ENCODE peak calls at places on chromosome 21, in nine cellular contexts. One of them, this sample, is unnamed.

GRCh38 chr21:16425297-16425696 is 695.5 kb downstream of the USP25 start:
- DNase-seq in CD8-positive, alpha-beta T cell: no peak
- DNase-seq in OCI-LY7: no peak
- DNase-seq in SK-N-SH: no peak
- DNase-seq in Karpas-422: no peak
- DNase-seq in prostate gland: no peak
- DNase-seq in neural progenitor cell: no peak
- DNase-seq in right cardiac atrium: no peak
- DNase-seq in transverse colon: no peak
- DNase-seq in this sample: no peak

GRCh38 chr21:25313891-25314646 is 293.2 kb downstream of the MRPL39 start:
- DNase-seq in CD8-positive, alpha-beta T cell: no peak
- DNase-seq in OCI-LY7: no peak
- DNase-seq in SK-N-SH: peak; percentile 23
- DNase-seq in Karpas-422: no peak
- DNase-seq in prostate gland: no peak
- DNase-seq in neural progenitor cell: no peak
- DNase-seq in right cardiac atrium: no peak
- DNase-seq in transverse colon: no peak
- DNase-seq in this sample: no peak

GRCh38 chr21:42837421-42838211 is 41.7 kb downstream of the WDR4 start:
- DNase-seq in CD8-positive, alpha-beta T cell: no peak
- DNase-seq in OCI-LY7: no peak
- DNase-seq in SK-N-SH: peak; percentile 43
- DNase-seq in Karpas-422: no peak
- DNase-seq in prostate gland: no peak
- DNase-seq in neural progenitor cell: no peak
- DNase-seq in right cardiac atrium: no peak
- DNase-seq in transverse colon: no peak
- DNase-seq in this sample: no peak

GRCh38 chr21:43800124-43800523 is 10.7 kb downstream of the RRP1 start:
- DNase-seq in CD8-positive, alpha-beta T cell: no peak
- DNase-seq in OCI-LY7: no peak
- DNase-seq in SK-N-SH: no peak
- DNase-seq in Karpas-422: no peak
- DNase-seq in prostate gland: no peak
- DNase-seq in neural progenitor cell: no peak
- DNase-seq in right cardiac atrium: peak; percentile 46
- DNase-seq in transverse colon: no peak
- DNase-seq in this sample: no peak

GRCh38 chr21:35375115-35375514 is 326.0 kb upstream of the RUNX1 start:
- DNase-seq in CD8-positive, alpha-beta T cell: no peak
- DNase-seq in OCI-LY7: no peak
- DNase-seq in SK-N-SH: no peak
- DNase-seq in Karpas-422: no peak
- DNase-seq in prostate gland: no peak
- DNase-seq in neural progenitor cell: no peak
- DNase-seq in right cardiac atrium: no peak
- DNase-seq in transverse colon: no peak
- DNase-seq in this sample: no peak

GRCh38 chr21:25573409-25574206 is 33.7 kb downstream of the MRPL39 start:
- DNase-seq in CD8-positive, alpha-beta T cell: peak; percentile 34
- DNase-seq in OCI-LY7: peak; percentile 80
- DNase-seq in SK-N-SH: peak; percentile 27
- DNase-seq in Karpas-422: no peak
- DNase-seq in prostate gland: no peak
- DNase-seq in neural progenitor cell: no peak
- DNase-seq in right cardiac atrium: no peak
- DNase-seq in transverse colon: no peak
- DNase-seq in this sample: peak; percentile 13

GRCh38 chr21:15445327-15445726 is 284.5 kb upstream of the USP25 start:
- DNase-seq in CD8-positive, alpha-beta T cell: no peak
- DNase-seq in OCI-LY7: no peak
- DNase-seq in SK-N-SH: no peak
- DNase-seq in Karpas-422: no peak
- DNase-seq in prostate gland: no peak
- DNase-seq in neural progenitor cell: no peak
- DNase-seq in right cardiac atrium: no peak
- DNase-seq in transverse colon: no peak
- DNase-seq in this sample: no peak

GRCh38 chr21:35476616-35477395 is 427.7 kb upstream of the RUNX1 start:
- DNase-seq in CD8-positive, alpha-beta T cell: no peak
- DNase-seq in OCI-LY7: no peak
- DNase-seq in SK-N-SH: no peak
- DNase-seq in Karpas-422: no peak
- DNase-seq in prostate gland: no peak
- DNase-seq in neural progenitor cell: no peak
- DNase-seq in right cardiac atrium: no peak
- DNase-seq in transverse colon: no peak
- DNase-seq in this sample: no peak

GRCh38 chr21:15943009-15943666 is 213.4 kb downstream of the USP25 start:
- DNase-seq in CD8-positive, alpha-beta T cell: no peak
- DNase-seq in OCI-LY7: no peak
- DNase-seq in SK-N-SH: no peak
- DNase-seq in Karpas-422: no peak
- DNase-seq in prostate gland: no peak
- DNase-seq in neural progenitor cell: no peak
- DNase-seq in right cardiac atrium: no peak
- DNase-seq in transverse colon: no peak
- DNase-seq in this sample: no peak

GRCh38 chr21:36419996-36420395 is 34.8 kb downstream of the CHAF1B start:
- DNase-seq in CD8-positive, alpha-beta T cell: peak; percentile 24
- DNase-seq in OCI-LY7: peak; percentile 63
- DNase-seq in SK-N-SH: peak; percentile 85
- DNase-seq in Karpas-422: peak; percentile 75
- DNase-seq in prostate gland: peak; percentile 81
- DNase-seq in neural progenitor cell: peak; percentile 88
- DNase-seq in right cardiac atrium: peak; percentile 92
- DNase-seq in transverse colon: peak; percentile 78
- DNase-seq in this sample: no peak

GRCh38 chr21:31714741-31715365 is 17.1 kb downstream of the SCAF4 start:
- DNase-seq in CD8-positive, alpha-beta T cell: no peak
- DNase-seq in OCI-LY7: no peak
- DNase-seq in SK-N-SH: no peak
- DNase-seq in Karpas-422: no peak
- DNase-seq in prostate gland: no peak
- DNase-seq in neural progenitor cell: no peak
- DNase-seq in right cardiac atrium: no peak
- DNase-seq in transverse colon: no peak
- DNase-seq in this sample: no peak

GRCh38 chr21:39715804-39716397 is 29.1 kb upstream of the IGSF5 start:
- DNase-seq in CD8-positive, alpha-beta T cell: peak; percentile 38
- DNase-seq in OCI-LY7: peak; percentile 60
- DNase-seq in SK-N-SH: peak; percentile 54
- DNase-seq in Karpas-422: peak; percentile 82
- DNase-seq in prostate gland: peak; percentile 45
- DNase-seq in neural progenitor cell: peak; percentile 72
- DNase-seq in right cardiac atrium: peak; percentile 67
- DNase-seq in transverse colon: peak; percentile 68
- DNase-seq in this sample: no peak

GRCh38 chr21:24093032-24093431 is 1514.2 kb downstream of the MRPL39 start:
- DNase-seq in CD8-positive, alpha-beta T cell: no peak
- DNase-seq in OCI-LY7: no peak
- DNase-seq in SK-N-SH: no peak
- DNase-seq in Karpas-422: no peak
- DNase-seq in prostate gland: no peak
- DNase-seq in neural progenitor cell: no peak
- DNase-seq in right cardiac atrium: no peak
- DNase-seq in transverse colon: no peak
- DNase-seq in this sample: no peak
- H3K9me3 ChIP-seq in CD8-positive, alpha-beta T cell: no peaks in the 10 kb centered on the region
- H3K9me3 ChIP-seq in OCI-LY7: peaks cover 8% of the 10 kb centered on the region
- H3K9me3 ChIP-seq in SK-N-SH: no peaks in the 10 kb centered on the region
- H3K9me3 ChIP-seq in Karpas-422: peaks cover 22% of the 10 kb centered on the region
- H3K9me3 ChIP-seq in prostate gland: no peaks in the 10 kb centered on the region
- H3K9me3 ChIP-seq in neural progenitor cell: peaks cover 24% of the 10 kb centered on the region
- H3K9me3 ChIP-seq in right cardiac atrium: no peaks in the 10 kb centered on the region
- H3K9me3 ChIP-seq in transverse colon: no peaks in the 10 kb centered on the region
- H3K9me3 ChIP-seq in this sample: no peaks in the 10 kb centered on the region

DNA sequence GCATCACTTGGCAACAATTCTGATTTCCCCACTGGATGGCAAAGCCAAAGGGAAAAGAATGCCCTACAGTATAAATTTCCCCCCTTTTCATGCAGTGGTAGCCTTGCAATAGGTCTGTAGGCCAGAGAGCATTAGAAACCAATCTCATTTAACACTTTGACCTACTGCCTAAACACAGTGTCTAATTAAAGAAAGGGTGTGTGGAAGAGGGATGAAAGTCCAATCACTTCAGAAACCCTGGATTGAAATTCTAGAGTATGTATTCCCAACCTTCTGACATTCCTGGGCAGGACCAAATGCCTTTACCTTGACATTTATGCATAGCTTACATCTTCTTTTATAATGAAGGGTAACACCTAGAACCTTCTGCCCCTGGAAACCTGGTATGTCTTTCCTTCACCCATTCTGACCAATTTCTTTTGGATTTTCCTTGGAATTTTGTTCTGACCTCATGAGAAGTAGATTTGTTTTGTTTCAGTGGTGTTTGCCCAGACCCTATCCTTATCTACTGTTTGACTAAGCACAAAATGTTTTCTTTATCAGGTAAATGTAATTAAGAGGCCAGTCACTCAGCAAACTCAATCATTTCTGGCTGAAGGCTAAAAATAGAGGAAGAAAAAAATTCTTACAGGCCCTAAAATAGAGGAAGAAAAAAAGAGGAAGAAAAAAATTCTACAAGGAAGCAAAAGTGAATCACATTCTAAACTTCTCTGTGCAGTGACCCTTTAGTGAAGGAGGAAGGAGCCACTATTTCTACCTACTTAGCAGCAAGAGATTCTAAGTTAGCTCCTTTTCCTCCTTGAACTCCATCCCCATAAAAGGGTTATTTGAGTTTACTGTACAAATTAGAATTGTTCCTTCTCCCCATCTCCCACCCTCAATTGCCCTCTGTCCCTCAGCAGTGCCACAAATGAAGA is 129.5 kb upstream of the DSCAM start:
- DNase-seq in CD8-positive, alpha-beta T cell: no peak
- DNase-seq in OCI-LY7: no peak
- DNase-seq in SK-N-SH: no peak
- DNase-seq in Karpas-422: no peak
- DNase-seq in prostate gland: no peak
- DNase-seq in neural progenitor cell: no peak
- DNase-seq in right cardiac atrium: no peak
- DNase-seq in transverse colon: no peak
- DNase-seq in this sample: no peak
- H3K9me3 ChIP-seq in CD8-positive, alpha-beta T cell: no peaks in the 10 kb centered on the region
- H3K9me3 ChIP-seq in OCI-LY7: no peaks in the 10 kb centered on the region
- H3K9me3 ChIP-seq in SK-N-SH: peaks cover 2% of the 10 kb centered on the region
- H3K9me3 ChIP-seq in Karpas-422: peaks cover 53% of the 10 kb centered on the region
- H3K9me3 ChIP-seq in prostate gland: no peaks in the 10 kb centered on the region
- H3K9me3 ChIP-seq in neural progenitor cell: peaks cover 5% of the 10 kb centered on the region
- H3K9me3 ChIP-seq in right cardiac atrium: no peaks in the 10 kb centered on the region
- H3K9me3 ChIP-seq in transverse colon: no peaks in the 10 kb centered on the region
- H3K9me3 ChIP-seq in this sample: no peaks in the 10 kb centered on the region

GRCh38 chr21:30193201-30193600 is 22.7 kb downstream of the CLDN8 start:
- DNase-seq in CD8-positive, alpha-beta T cell: no peak
- DNase-seq in OCI-LY7: no peak
- DNase-seq in SK-N-SH: no peak
- DNase-seq in Karpas-422: no peak
- DNase-seq in prostate gland: no peak
- DNase-seq in neural progenitor cell: no peak
- DNase-seq in right cardiac atrium: no peak
- DNase-seq in transverse colon: no peak
- DNase-seq in this sample: no peak
- H3K9me3 ChIP-seq in CD8-positive, alpha-beta T cell: no peaks in the 10 kb centered on the region
- H3K9me3 ChIP-seq in OCI-LY7: no peaks in the 10 kb centered on the region
- H3K9me3 ChIP-seq in SK-N-SH: no peaks in the 10 kb centered on the region
- H3K9me3 ChIP-seq in Karpas-422: no peaks in the 10 kb centered on the region
- H3K9me3 ChIP-seq in prostate gland: no peaks in the 10 kb centered on the region
- H3K9me3 ChIP-seq in neural progenitor cell: no peaks in the 10 kb centered on the region
- H3K9me3 ChIP-seq in right cardiac atrium: no peaks in the 10 kb centered on the region
- H3K9me3 ChIP-seq in transverse colon: no peaks in the 10 kb centered on the region
- H3K9me3 ChIP-seq in this sample: no peaks in the 10 kb centered on the region

GRCh38 chr21:45392206-45392971 is 12.6 kb upstream of the COL18A1 start:
- DNase-seq in CD8-positive, alpha-beta T cell: no peak
- DNase-seq in OCI-LY7: no peak
- DNase-seq in SK-N-SH: no peak
- DNase-seq in Karpas-422: no peak
- DNase-seq in prostate gland: no peak
- DNase-seq in neural progenitor cell: no peak
- DNase-seq in right cardiac atrium: peak; percentile 23
- DNase-seq in transverse colon: no peak
- DNase-seq in this sample: no peak

GRCh38 chr21:45391743-45392079 is 13.3 kb upstream of the COL18A1 start:
- DNase-seq in CD8-positive, alpha-beta T cell: no peak
- DNase-seq in OCI-LY7: no peak
- DNase-seq in SK-N-SH: no peak
- DNase-seq in Karpas-422: no peak
- DNase-seq in prostate gland: no peak
- DNase-seq in neural progenitor cell: no peak
- DNase-seq in right cardiac atrium: no peak
- DNase-seq in transverse colon: no peak
- DNase-seq in this sample: no peak

GRCh38 chr21:45390831-45391742 is 13.9 kb upstream of the COL18A1 start:
- DNase-seq in CD8-positive, alpha-beta T cell: no peak
- DNase-seq in OCI-LY7: no peak
- DNase-seq in SK-N-SH: no peak
- DNase-seq in Karpas-422: no peak
- DNase-seq in prostate gland: no peak
- DNase-seq in neural progenitor cell: no peak
- DNase-seq in right cardiac atrium: peak; percentile 24
- DNase-seq in transverse colon: no peak
- DNase-seq in this sample: no peak

GRCh38 chr21:45388611-45389296 is 16.2 kb upstream of the COL18A1 start:
- DNase-seq in CD8-positive, alpha-beta T cell: no peak
- DNase-seq in OCI-LY7: no peak
- DNase-seq in SK-N-SH: no peak
- DNase-seq in Karpas-422: no peak
- DNase-seq in prostate gland: no peak
- DNase-seq in neural progenitor cell: no peak
- DNase-seq in right cardiac atrium: peak; percentile 16
- DNase-seq in transverse colon: no peak
- DNase-seq in this sample: no peak

DNA sequence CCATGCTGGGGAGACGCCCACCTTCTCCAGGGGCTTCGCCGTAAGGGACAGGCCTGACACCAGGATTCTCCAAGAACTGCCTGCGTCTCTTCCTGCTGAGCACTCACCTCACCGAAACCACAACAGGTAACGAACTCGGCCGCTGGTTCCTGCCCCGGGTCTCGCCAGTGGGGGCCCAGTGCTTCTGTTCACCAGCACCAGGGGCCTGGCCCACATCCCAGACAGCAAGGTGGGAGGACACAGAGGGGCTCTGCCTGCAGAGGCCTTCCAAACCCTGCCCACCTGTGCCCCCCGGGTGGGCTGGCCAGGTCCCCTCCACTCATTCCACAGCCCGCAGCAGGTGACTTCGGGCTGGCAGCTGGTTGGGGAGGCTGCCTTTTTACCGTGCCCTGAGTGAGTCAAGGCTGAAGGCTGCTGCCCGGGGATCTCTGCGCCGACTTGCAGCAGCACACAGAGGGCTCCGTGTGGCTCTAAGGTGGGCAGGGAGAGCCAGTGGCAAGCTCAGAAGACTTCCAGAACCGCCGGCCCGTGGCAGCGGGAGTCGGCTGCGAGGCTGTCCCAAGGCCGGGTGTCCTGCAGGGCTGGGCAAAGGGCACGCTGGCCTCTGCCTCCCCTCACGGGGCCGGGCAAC is 14.7 kb upstream of the COL18A1 start:
- DNase-seq in CD8-positive, alpha-beta T cell: no peak
- DNase-seq in OCI-LY7: no peak
- DNase-seq in SK-N-SH: no peak
- DNase-seq in Karpas-422: no peak
- DNase-seq in prostate gland: no peak
- DNase-seq in neural progenitor cell: no peak
- DNase-seq in right cardiac atrium: peak; percentile 38
- DNase-seq in transverse colon: no peak
- DNase-seq in this sample: no peak
- H3K9me3 ChIP-seq in CD8-positive, alpha-beta T cell: no peaks in the 10 kb centered on the region
- H3K9me3 ChIP-seq in OCI-LY7: no peaks in the 10 kb centered on the region
- H3K9me3 ChIP-seq in SK-N-SH: no peaks in the 10 kb centered on the region
- H3K9me3 ChIP-seq in Karpas-422: no peaks in the 10 kb centered on the region
- H3K9me3 ChIP-seq in prostate gland: no peaks in the 10 kb centered on the region
- H3K9me3 ChIP-seq in neural progenitor cell: no peaks in the 10 kb centered on the region
- H3K9me3 ChIP-seq in right cardiac atrium: no peaks in the 10 kb centered on the region
- H3K9me3 ChIP-seq in transverse colon: no peaks in the 10 kb centered on the region
- H3K9me3 ChIP-seq in this sample: no peaks in the 10 kb centered on the region

This sample was measured in T-helper 17 cell.